ENCODE peak calls at places on chromosomes 1 and 21, in eight cellular contexts. A is dorsolateral prefrontal cortex; Q is AML-193; D is CD8-positive, alpha-beta T cell; T is NCI-H1092; U is upper lobe of right lung; L is amniotic stem cell; O is AG04450. N is an unnamed sample.

GRCh38 chr1:10932088-10932487 is 80.4 kb upstream of the TARDBP start:
- DNase-seq in A (no peak), Q (no peak), D (no peak), T (no peak), U (no peak), L (no peak), O (no peak), N (no peak)

GRCh38 chr1:178530520-178530919 is 17.6 kb downstream of the TEX35 start:
- DNase-seq in A (no peak), Q (no peak), D (no peak), T (no peak), U (no peak), L (no peak), O (no peak), N (no peak)

GRCh38 chr1:171800342-171800741 is 18.9 kb downstream of the METTL13 start:
- DNase-seq in A (no peak), Q (no peak), D (no peak), T (no peak), U (no peak), L (no peak), O (no peak), N (no peak)

GRCh38 chr1:110216116-110216515 is 6.0 kb downstream of the KCNC4 start:
- DNase-seq in A (no peak), Q (no peak), D (no peak), T (no peak), U (no peak), L (no peak), O (no peak), N (no peak)

GRCh38 chr1:63859480-63860275 is 85.9 kb downstream of the ROR1 start:
- DNase-seq in A (no peak), Q (no peak), D (no peak), T (no peak), U (no peak), L (no peak), O (no peak), N (no peak)

GRCh38 chr21:35483267-35483666 is 434.2 kb upstream of the RUNX1 start:
- DNase-seq in A (no peak), Q (no peak), D (no peak), T (no peak), U (no peak), L (no peak), O (no peak), N (no peak)

GRCh38 chr1:222416001-222416791 is 131.7 kb downstream of the HHIPL2 start:
- DNase-seq in A (no peak), Q (no peak), D (no peak), T (no peak), U (no peak), L (no peak), O (no peak), N (no peak)

GRCh38 chr1:60503216-60503615 is 429.6 kb upstream of the C1orf87 start:
- DNase-seq in A (no peak), Q (no peak), D (no peak), T (no peak), U (no peak), L (no peak), O (no peak), N (no peak)

GRCh38 chr1:77175230-77175844 is 43.9 kb downstream of the PIGK start:
- DNase-seq in A (no peak), Q (no peak), D (no peak), T (no peak), U (no peak), L (no peak), O (no peak), N (peak)

GRCh38 chr1:24868016-24868875 is 61.8 kb downstream of the RUNX3 start:
- DNase-seq in A (no peak), Q (no peak), D (no peak), T (no peak), U (no peak), L (no peak), O (no peak), N (no peak)

GRCh38 chr1:40450491-40451237 is 388 bp downstream of the ZFP69B start:
- DNase-seq in A (peak), Q (no peak), D (peak), T (peak), U (no peak), L (no peak), O (peak), N (peak)

GRCh38 chr1:198913667-198914066 is 274.8 kb downstream of the PTPRC start:
- DNase-seq in A (no peak), Q (no peak), D (no peak), T (no peak), U (no peak), L (no peak), O (no peak), N (no peak)

N was measured in iris pigment epithelial cell.